ENCODE peak calls at places on chromosomes 13 and 19, in ten cellular contexts. R is RWPE1; K is T-helper 9 cell; J is AG08395; W is amniotic epithelial cell; F is MCF 10A; E is activated naive CD4-positive, alpha-beta T cell; D is transverse colon; L is heart left ventricle; X is dorsolateral prefrontal cortex. O is an unnamed sample.

GRCh38 chr13:92187378-92187989 is 789.1 kb downstream of the GPC5 start:
- DNase-seq in R (peak), K (no peak), J (peak), W (peak), F (peak), E (no peak), D (no peak), L (no peak), X (no peak), O (no peak)

GRCh38 chr13:51246005-51246404 is 23.8 kb downstream of the FAM124A start:
- DNase-seq in R (no peak), K (no peak), J (no peak), W (no peak), F (no peak), E (no peak), D (no peak), L (no peak), X (no peak), O (no peak)

GRCh38 chr19:14614099-14614412 is 31.2 kb downstream of the CLEC17A start:
- DNase-seq in R (no peak), K (no peak), J (no peak), W (no peak), F (no peak), E (no peak), D (no peak), L (peak), X (no peak), O (no peak)

GRCh38 chr19:16330811-16331690 is 6.4 kb downstream of the KLF2 start:
- DNase-seq in R (no peak), K (no peak), J (no peak), W (no peak), F (no peak), E (no peak), D (no peak), L (no peak), X (no peak), O (no peak)

GRCh38 chr19:5367530-5368133 is 27.0 kb upstream of the PTPRS start:
- DNase-seq in R (no peak), K (no peak), J (no peak), W (no peak), F (no peak), E (no peak), D (no peak), L (no peak), X (no peak), O (no peak)

GRCh38 chr19:5932146-5932545 is 18.1 kb downstream of the CAPS start:
- DNase-seq in R (no peak), K (no peak), J (no peak), W (no peak), F (no peak), E (no peak), D (no peak), L (no peak), X (peak), O (no peak)

GRCh38 chr19:10260141-10260584 is 8.1 kb downstream of the MRPL4 start:
- DNase-seq in R (peak), K (no peak), J (no peak), W (no peak), F (peak), E (no peak), D (no peak), L (no peak), X (peak), O (no peak)

GRCh38 chr13:68323106-68323505 is 1093.0 kb upstream of the PCDH9 start:
- DNase-seq in R (no peak), K (no peak), J (no peak), W (no peak), F (no peak), E (no peak), D (no peak), L (no peak), X (no peak), O (no peak)

GRCh38 chr13:106348032-106348431 is 187.4 kb downstream of the EFNB2 start:
- DNase-seq in R (peak), K (no peak), J (peak), W (peak), F (peak), E (no peak), D (no peak), L (no peak), X (no peak), O (no peak)

GRCh38 chr13:110628952-110629701 is 13.8 kb downstream of the NAXD start:
- DNase-seq in R (no peak), K (no peak), J (no peak), W (peak), F (no peak), E (no peak), D (no peak), L (no peak), X (no peak), O (no peak)

GRCh38 chr19:56163097-56163496 is 12.7 kb upstream of the GALP start:
- DNase-seq in R (no peak), K (no peak), J (no peak), W (no peak), F (no peak), E (no peak), D (no peak), L (no peak), X (no peak), O (no peak)

GRCh38 chr13:48493076-48493765 is 39.7 kb downstream of the RCBTB2 start:
- DNase-seq in R (no peak), K (no peak), J (no peak), W (peak), F (peak), E (no peak), D (no peak), L (no peak), X (no peak), O (peak)

GRCh38 chr13:106513025-106513424 is 22.4 kb downstream of the EFNB2 start:
- DNase-seq in R (no peak), K (no peak), J (peak), W (peak), F (peak), E (no peak), D (no peak), L (no peak), X (no peak), O (no peak)

GRCh38 chr13:25980255-25980654 is 71.6 kb downstream of the SHISA2 start:
- DNase-seq in R (no peak), K (no peak), J (peak), W (peak), F (peak), E (no peak), D (no peak), L (no peak), X (no peak), O (no peak)

GRCh38 chr13:33138441-33138840 is 122.2 kb downstream of the KL start:
- DNase-seq in R (no peak), K (no peak), J (no peak), W (no peak), F (no peak), E (no peak), D (no peak), L (no peak), X (peak), O (no peak)

GRCh38 chr19:5369962-5370367 is 29.4 kb upstream of the PTPRS start:
- DNase-seq in R (no peak), K (peak), J (peak), W (peak), F (peak), E (no peak), D (peak), L (no peak), X (peak), O (no peak)

GRCh38 chr19:47036233-47036651 is 12.2 kb downstream of the TMEM160 start:
- DNase-seq in R (no peak), K (no peak), J (no peak), W (peak), F (no peak), E (no peak), D (peak), L (no peak), X (no peak), O (peak)

GRCh38 chr19:47499863-47500830 is 14.7 kb downstream of the NAPA start:
- DNase-seq in R (no peak), K (no peak), J (no peak), W (no peak), F (no peak), E (no peak), D (no peak), L (no peak), X (no peak), O (no peak)

GRCh38 chr13:111370147-111370546 is 49.7 kb downstream of the TEX29 start:
- DNase-seq in R (no peak), K (no peak), J (no peak), W (no peak), F (no peak), E (no peak), D (no peak), L (no peak), X (no peak), O (no peak)

GRCh38 chr13:76879211-76879875 is 6.9 kb downstream of the KCTD12 start:
- DNase-seq in R (peak), K (peak), J (peak), W (peak), F (peak), E (no peak), D (peak), L (peak), X (peak), O (peak)

GRCh38 chr13:92265408-92265807 is 867.0 kb downstream of the GPC5 start:
- DNase-seq in R (no peak), K (no peak), J (no peak), W (peak), F (no peak), E (no peak), D (no peak), L (no peak), X (no peak), O (no peak)

O was measured in CD8-positive, alpha-beta memory T cell.